ENCODE peak calls at places on chromosomes 16 and 17, in seven cellular contexts. T is foreskin fibroblast, Z is progenitor cell of endocrine pancreas, B is stomach, N is left ventricle myocardium inferior, F is AG09309, I is endothelial cell. A is an unnamed sample.

GRCh38 chr17:3963214-3964201 is 729 bp downstream of the ATP2A3 start:
- DNase-seq in T (no peak), Z (no peak), B (peak; percentile 51), N (no peak), F (no peak), I (peak; percentile 44), A (no peak)

GRCh38 chr16:23587726-23588125 is 8.4 kb downstream of the NDUFAB1 start:
- DNase-seq in T (peak; percentile 91), Z (no peak), B (no peak), N (peak; percentile 36), F (peak; percentile 29), I (no peak), A (peak; percentile 80)

GRCh38 chr17:33688771-33689170 is 395.7 kb upstream of the ASIC2 start:
- DNase-seq in T (no peak), Z (no peak), B (no peak), N (no peak), F (no peak), I (no peak), A (no peak)

GRCh38 chr17:76504117-76504516 is 2.9 kb upstream of the RHBDF2 start:
- DNase-seq in T (peak; percentile 22), Z (no peak), B (no peak), N (no peak), F (no peak), I (no peak), A (no peak)

GRCh38 chr17:17349724-17350106 is 46.5 kb downstream of the NT5M start:
- DNase-seq in T (no peak), Z (no peak), B (no peak), N (no peak), F (no peak), I (no peak), A (no peak)

GRCh38 chr17:39096435-39097158 is 54.8 kb downstream of the PLXDC1 start:
- DNase-seq in T (peak; percentile 20), Z (no peak), B (no peak), N (peak; percentile 29), F (no peak), I (no peak), A (no peak)

GRCh38 chr16:9091867-9092281 is 430 bp downstream of the HAPSTR1 start:
- DNase-seq in T (peak; percentile 63), Z (peak; percentile 18), B (peak; percentile 41), N (peak; percentile 49), F (no peak), I (peak; percentile 28), A (no peak)

GRCh38 chr17:82153745-82154375 is 55.8 kb upstream of the FASN start:
- DNase-seq in T (peak; percentile 87), Z (peak; percentile 71), B (peak; percentile 88), N (peak; percentile 77), F (no peak), I (peak; percentile 87), A (peak; percentile 34)

GRCh38 chr17:81990836-81991683 is 13.6 kb downstream of the ASPSCR1 start:
- DNase-seq in T (no peak), Z (no peak), B (no peak), N (no peak), F (no peak), I (no peak), A (no peak)

GRCh38 chr17:67891481-67892119 is 66.3 kb downstream of the BPTF start:
- DNase-seq in T (peak; percentile 78), Z (no peak), B (no peak), N (no peak), F (peak; percentile 32), I (no peak), A (peak; percentile 12)

GRCh38 chr17:57608369-57609124 is 136.6 kb downstream of the CCDC182 start:
- DNase-seq in T (no peak), Z (no peak), B (no peak), N (no peak), F (no peak), I (no peak), A (no peak)

GRCh38 chr17:33986566-33986965 is 268.5 kb upstream of the CCL2 start:
- DNase-seq in T (no peak), Z (no peak), B (no peak), N (no peak), F (no peak), I (no peak), A (no peak)

GRCh38 chr17:44610871-44611270 is 45.4 kb upstream of the MEIOC start:
- DNase-seq in T (peak; percentile 67), Z (no peak), B (no peak), N (no peak), F (no peak), I (no peak), A (no peak)

GRCh38 chr16:19882641-19883040 is 2.0 kb downstream of the GPRC5B start:
- DNase-seq in T (no peak), Z (no peak), B (no peak), N (no peak), F (no peak), I (peak; percentile 13), A (no peak)

GRCh38 chr17:38568845-38569510 is 36.8 kb downstream of the SRCIN1 start:
- DNase-seq in T (no peak), Z (no peak), B (no peak), N (no peak), F (no peak), I (no peak), A (no peak)

GRCh38 chr16:12330541-12330940 is 354.0 kb downstream of the SNX29 start:
- DNase-seq in T (no peak), Z (no peak), B (no peak), N (no peak), F (no peak), I (no peak), A (no peak)

GRCh38 chr16:27829975-27830374 is 233.5 kb downstream of the GSG1L start:
- DNase-seq in T (no peak), Z (no peak), B (no peak), N (no peak), F (no peak), I (no peak), A (no peak)

DNA sequence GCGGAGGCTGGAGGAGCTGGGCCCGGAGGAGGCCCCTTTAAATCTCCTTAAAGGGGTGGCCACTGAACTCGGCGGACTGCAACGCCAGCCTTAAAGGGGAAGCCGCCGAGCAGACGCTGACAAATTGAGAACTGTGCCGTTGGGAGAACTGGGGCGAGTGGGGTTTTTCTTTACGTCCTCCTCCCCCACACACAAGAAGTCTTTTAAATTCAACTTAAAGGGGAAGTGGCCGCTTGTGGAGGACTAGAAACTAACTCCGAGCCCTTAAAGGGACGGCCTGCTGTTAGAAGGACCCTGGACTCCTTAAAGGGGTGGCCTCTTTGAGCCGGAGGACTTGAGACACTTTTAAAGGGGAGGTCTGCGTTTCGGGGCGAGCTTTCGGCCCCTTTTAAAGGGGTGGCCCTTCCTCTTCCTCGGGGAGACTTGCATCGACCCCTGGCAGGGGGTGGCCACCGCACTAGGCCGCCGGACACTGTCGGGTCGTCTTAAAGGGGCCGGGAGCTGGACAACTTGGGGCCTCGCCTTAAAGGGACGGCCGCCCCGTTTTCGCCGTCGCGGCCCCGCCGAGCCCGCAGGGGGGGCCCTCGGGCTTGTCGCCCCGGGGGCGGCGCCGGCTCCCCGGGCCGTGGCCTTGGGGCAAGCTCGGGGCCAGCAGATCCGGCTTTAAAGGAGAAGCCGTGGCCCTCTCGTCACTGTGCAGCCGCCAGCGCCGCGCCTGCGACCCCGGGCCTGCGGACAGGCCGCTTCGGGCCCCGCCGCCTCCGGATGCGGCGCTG is 688 bp downstream of the FBRS start:
- DNase-seq in T (peak; percentile 99), Z (peak; percentile 62), B (peak; percentile 73), N (peak; percentile 76), F (peak; percentile 91), I (peak; percentile 68), A (peak; percentile 93)
- TF ChIP-seq CTCF in T (no peak), Z (no peak), B (no peak), N (peak; percentile 9), F (no peak), I (no peak), A (no peak)

GRCh38 chr17:55585629-55586028 is 74.4 kb upstream of the SMIM36 start:
- DNase-seq in T (no peak), Z (no peak), B (no peak), N (no peak), F (no peak), I (no peak), A (no peak)
- TF ChIP-seq CTCF in T (no peak), Z (no peak), B (no peak), N (no peak), F (no peak), I (no peak), A (no peak)

DNA sequence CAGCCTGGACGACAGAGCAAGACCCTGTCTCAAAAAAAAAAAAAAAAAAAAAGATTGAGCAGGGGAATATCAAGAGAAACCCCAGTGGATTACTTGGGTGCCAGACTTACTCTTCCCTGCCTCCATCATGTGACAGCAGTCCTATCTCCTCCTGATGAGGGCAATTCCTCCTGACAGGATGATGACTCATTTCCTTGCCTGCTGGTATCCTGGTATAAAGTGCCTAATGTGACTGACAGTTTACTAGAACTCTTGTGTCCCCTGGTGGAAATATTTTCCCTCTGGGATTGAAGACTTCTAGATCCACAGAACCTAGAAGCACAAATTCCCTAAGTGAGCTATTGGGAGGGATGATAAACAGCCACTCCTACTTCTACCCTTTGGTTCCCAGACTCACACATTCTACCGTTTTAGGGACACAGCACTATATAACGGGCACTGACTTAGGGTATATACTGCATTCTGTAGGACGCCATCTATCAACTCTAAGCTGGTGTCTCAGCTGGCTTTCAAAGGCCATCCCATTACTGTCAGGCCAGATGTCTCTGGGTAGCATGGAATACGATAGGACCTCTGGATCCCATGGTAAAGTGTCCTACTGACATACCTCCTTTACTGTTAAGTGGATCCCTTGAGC is 114.6 kb upstream of the MED13 start:
- DNase-seq in T (peak; percentile 59), Z (no peak), B (no peak), N (no peak), F (peak; percentile 24), I (no peak), A (no peak)
- TF ChIP-seq CTCF in T (no peak), Z (no peak), B (no peak), N (no peak), F (peak; percentile 26), I (no peak), A (no peak)

GRCh38 chr17:28466001-28466400 is 7.4 kb upstream of the SLC13A2 start:
- DNase-seq in T (no peak), Z (no peak), B (no peak), N (no peak), F (no peak), I (no peak), A (no peak)

GRCh38 chr17:28469376-28469775 is 4.1 kb upstream of the SLC13A2 start:
- DNase-seq in T (no peak), Z (no peak), B (no peak), N (no peak), F (no peak), I (no peak), A (no peak)

GRCh38 chr17:28468781-28469180 is 4.7 kb upstream of the SLC13A2 start:
- DNase-seq in T (no peak), Z (no peak), B (no peak), N (no peak), F (no peak), I (no peak), A (no peak)

GRCh38 chr17:28467456-28468025 is 5.9 kb upstream of the SLC13A2 start:
- DNase-seq in T (peak; percentile 18), Z (no peak), B (no peak), N (no peak), F (peak; percentile 81), I (no peak), A (peak; percentile 12)

DNA sequence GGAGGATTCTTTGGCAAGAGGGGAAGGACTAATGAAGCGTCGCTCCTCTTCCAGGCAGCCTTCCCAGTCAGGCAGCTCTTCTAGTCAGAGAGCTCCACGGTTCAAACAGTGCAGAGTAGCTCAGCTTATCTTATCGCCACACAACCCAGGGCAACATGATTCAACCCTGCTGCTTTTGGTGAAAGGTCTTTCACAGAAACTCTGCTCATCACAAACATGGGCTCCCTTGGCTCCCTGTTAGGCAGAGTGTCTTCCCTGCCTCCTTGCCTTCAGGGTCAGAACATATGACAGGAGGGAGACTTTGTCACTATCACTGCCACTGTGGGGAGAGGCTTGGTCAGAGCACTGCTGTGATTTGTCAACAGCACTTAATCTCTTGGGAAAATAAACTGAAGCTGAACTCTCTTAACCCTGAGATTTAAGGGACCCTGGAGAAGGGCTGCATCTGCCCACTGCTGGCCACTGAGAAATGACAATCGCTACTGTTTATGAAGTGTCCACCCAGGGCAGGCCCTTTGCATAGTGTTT is 6.9 kb upstream of the SLC13A2 start:
- DNase-seq in T (no peak), Z (no peak), B (no peak), N (no peak), F (no peak), I (no peak), A (no peak)
- TF ChIP-seq CTCF in T (no peak), Z (no peak), B (no peak), N (no peak), F (no peak), I (no peak), A (no peak)

A was measured in astrocyte of the cerebellum.